ENCODE peak calls at places on chromosomes 5 and 9, in four cellular contexts. One of them, this sample, is unnamed.

GRCh38 chr9:93911871-93912554 is 43.1 kb downstream of the BARX1 start:
- DNase-seq in tibial nerve: no peak
- DNase-seq in GM12864: no peak
- DNase-seq in endothelial cell: no peak
- DNase-seq in this sample: no peak

GRCh38 chr5:102450313-102450990 is 48.3 kb downstream of the SLCO6A1 start:
- DNase-seq in tibial nerve: no peak
- DNase-seq in GM12864: no peak
- DNase-seq in endothelial cell: no peak
- DNase-seq in this sample: no peak

GRCh38 chr9:99820330-99821186 is 1.1 kb upstream of the NR4A3 start:
- DNase-seq in tibial nerve: peak; percentile 77
- DNase-seq in GM12864: peak; percentile 59
- DNase-seq in endothelial cell: no peak
- DNase-seq in this sample: no peak

GRCh38 chr9:6566409-6567139 is 79.0 kb downstream of the GLDC start:
- DNase-seq in tibial nerve: no peak
- DNase-seq in GM12864: peak; percentile 50
- DNase-seq in endothelial cell: no peak
- DNase-seq in this sample: no peak

GRCh38 chr9:7118653-7119052 is 360.9 kb downstream of the KDM4C start:
- DNase-seq in tibial nerve: no peak
- DNase-seq in GM12864: no peak
- DNase-seq in endothelial cell: no peak
- DNase-seq in this sample: no peak

GRCh38 chr5:138472353-138472752 is 7.1 kb downstream of the EGR1 start:
- DNase-seq in tibial nerve: no peak
- DNase-seq in GM12864: no peak
- DNase-seq in endothelial cell: no peak
- DNase-seq in this sample: no peak

GRCh38 chr9:72396247-72397091 is 31.5 kb upstream of the ZFAND5 start:
- DNase-seq in tibial nerve: no peak
- DNase-seq in GM12864: no peak
- DNase-seq in endothelial cell: no peak
- DNase-seq in this sample: no peak

GRCh38 chr9:135474915-135475314 is 4.7 kb upstream of the PPP1R26 start:
- DNase-seq in tibial nerve: no peak
- DNase-seq in GM12864: no peak
- DNase-seq in endothelial cell: peak; percentile 67
- DNase-seq in this sample: no peak

GRCh38 chr9:125153712-125154367 is 10.5 kb upstream of the SCAI start:
- DNase-seq in tibial nerve: no peak
- DNase-seq in GM12864: no peak
- DNase-seq in endothelial cell: no peak
- DNase-seq in this sample: no peak

GRCh38 chr9:124280176-124280691 is 22.5 kb downstream of the NEK6 start:
- DNase-seq in tibial nerve: peak; percentile 65
- DNase-seq in GM12864: no peak
- DNase-seq in endothelial cell: no peak
- DNase-seq in this sample: no peak

GRCh38 chr5:141757402-141757801 is 75.4 kb upstream of the ARAP3 start:
- DNase-seq in tibial nerve: no peak
- DNase-seq in GM12864: no peak
- DNase-seq in endothelial cell: peak; percentile 57
- DNase-seq in this sample: no peak

GRCh38 chr5:84382363-84383295 is 2.1 kb downstream of the EDIL3 start:
- DNase-seq in tibial nerve: peak; percentile 19
- DNase-seq in GM12864: no peak
- DNase-seq in endothelial cell: peak; percentile 67
- DNase-seq in this sample: no peak

GRCh38 chr5:84378961-84379360 is 5.7 kb downstream of the EDIL3 start:
- DNase-seq in tibial nerve: no peak
- DNase-seq in GM12864: no peak
- DNase-seq in endothelial cell: no peak
- DNase-seq in this sample: no peak

GRCh38 chr5:84381501-84382362 is 2.9 kb downstream of the EDIL3 start:
- DNase-seq in tibial nerve: no peak
- DNase-seq in GM12864: no peak
- DNase-seq in endothelial cell: no peak
- DNase-seq in this sample: no peak

GRCh38 chr5:84378420-84378819 is 6.3 kb downstream of the EDIL3 start:
- DNase-seq in tibial nerve: no peak
- DNase-seq in GM12864: no peak
- DNase-seq in endothelial cell: no peak
- DNase-seq in this sample: no peak

GRCh38 chr5:84379749-84380148 is 4.9 kb downstream of the EDIL3 start:
- DNase-seq in tibial nerve: no peak
- DNase-seq in GM12864: no peak
- DNase-seq in endothelial cell: no peak
- DNase-seq in this sample: no peak
- TF ChIP-seq CTCF in tibial nerve: no peak
- TF ChIP-seq CTCF in GM12864: no peak
- TF ChIP-seq CTCF in endothelial cell: no peak
- TF ChIP-seq CTCF in this sample: no peak

GRCh38 chr5:147481857-147482256 is 28.0 kb downstream of the DPYSL3 start:
- DNase-seq in tibial nerve: no peak
- DNase-seq in GM12864: no peak
- DNase-seq in endothelial cell: no peak
- DNase-seq in this sample: peak; percentile 40
- TF ChIP-seq CTCF in tibial nerve: no peak
- TF ChIP-seq CTCF in GM12864: no peak
- TF ChIP-seq CTCF in endothelial cell: no peak
- TF ChIP-seq CTCF in this sample: no peak

DNA sequence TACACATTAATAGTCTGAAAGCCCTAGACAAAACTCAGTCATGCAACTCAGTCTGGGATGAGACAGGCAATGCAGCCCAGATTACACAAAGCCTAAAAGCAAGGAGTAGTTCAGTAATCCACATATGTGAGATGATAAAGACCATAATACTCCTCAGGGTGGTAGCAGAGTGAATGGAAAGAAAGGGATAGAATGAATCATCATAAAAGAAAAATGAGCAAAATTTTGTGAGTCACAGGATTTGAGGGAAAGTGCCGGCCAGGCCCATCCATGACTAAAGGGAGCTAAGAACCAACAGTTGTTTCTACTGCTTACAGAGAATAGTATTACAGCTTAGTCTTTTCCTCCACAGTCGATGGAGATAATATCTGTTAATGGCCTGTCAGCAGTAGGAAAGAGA is 90.0 kb upstream of the POU5F2 start:
- DNase-seq in tibial nerve: no peak
- DNase-seq in GM12864: no peak
- DNase-seq in endothelial cell: no peak
- DNase-seq in this sample: no peak
- TF ChIP-seq CTCF in tibial nerve: no peak
- TF ChIP-seq CTCF in GM12864: no peak
- TF ChIP-seq CTCF in endothelial cell: no peak
- TF ChIP-seq CTCF in this sample: no peak

GRCh38 chr5:119470851-119471451 is 18.7 kb downstream of the HSD17B4 start:
- DNase-seq in tibial nerve: no peak
- DNase-seq in GM12864: no peak
- DNase-seq in endothelial cell: peak; percentile 39
- DNase-seq in this sample: no peak
- TF ChIP-seq CTCF in tibial nerve: no peak
- TF ChIP-seq CTCF in GM12864: peak; percentile 63
- TF ChIP-seq CTCF in endothelial cell: peak; percentile 47
- TF ChIP-seq CTCF in this sample: peak; percentile 62

GRCh38 chr5:149966901-149967419 is 6.4 kb downstream of the SLC26A2 start:
- DNase-seq in tibial nerve: no peak
- DNase-seq in GM12864: no peak
- DNase-seq in endothelial cell: no peak
- DNase-seq in this sample: no peak
- TF ChIP-seq CTCF in tibial nerve: no peak
- TF ChIP-seq CTCF in GM12864: no peak
- TF ChIP-seq CTCF in endothelial cell: no peak
- TF ChIP-seq CTCF in this sample: no peak

GRCh38 chr9:131391504-131391903 is 2.4 kb upstream of the PRRC2B start:
- DNase-seq in tibial nerve: no peak
- DNase-seq in GM12864: no peak
- DNase-seq in endothelial cell: no peak
- DNase-seq in this sample: no peak

GRCh38 chr9:131395027-131395744 is 1.3 kb downstream of the PRRC2B start:
- DNase-seq in tibial nerve: no peak
- DNase-seq in GM12864: no peak
- DNase-seq in endothelial cell: no peak
- DNase-seq in this sample: peak; percentile 26

GRCh38 chr9:131394464-131395026 is 659 bp downstream of the PRRC2B start:
- DNase-seq in tibial nerve: peak; percentile 35
- DNase-seq in GM12864: no peak
- DNase-seq in endothelial cell: peak; percentile 49
- DNase-seq in this sample: no peak

GRCh38 chr9:131395745-131396479 is 2.0 kb downstream of the PRRC2B start:
- DNase-seq in tibial nerve: no peak
- DNase-seq in GM12864: no peak
- DNase-seq in endothelial cell: no peak
- DNase-seq in this sample: no peak

GRCh38 chr9:131393622-131394463 is at the start of gene PRRC2B:
- DNase-seq in tibial nerve: peak; percentile 69
- DNase-seq in GM12864: no peak
- DNase-seq in endothelial cell: peak; percentile 96
- DNase-seq in this sample: no peak
- TF ChIP-seq CTCF in tibial nerve: peak; percentile 67
- TF ChIP-seq CTCF in GM12864: peak; percentile 41
- TF ChIP-seq CTCF in endothelial cell: peak; percentile 83
- TF ChIP-seq CTCF in this sample: peak; percentile 51

DNA sequence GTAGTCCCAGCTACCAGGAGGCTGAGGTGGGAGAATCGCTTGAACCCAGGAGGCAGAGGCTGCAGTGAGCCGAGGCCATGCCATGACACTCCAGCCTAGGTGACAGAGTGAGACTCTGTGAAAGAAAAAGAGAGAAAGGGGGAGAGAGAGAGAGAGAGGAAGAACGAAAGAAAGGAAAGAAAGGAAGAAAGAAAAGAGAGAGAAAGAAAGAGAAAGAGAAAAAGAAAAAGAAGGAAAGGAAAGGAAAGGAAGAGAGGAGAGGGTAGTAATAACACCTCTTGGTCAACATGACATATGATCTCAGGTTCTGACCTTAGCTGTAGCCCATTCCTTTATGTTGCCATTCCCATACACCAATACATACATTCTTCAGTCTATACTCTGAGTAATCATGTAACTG is 14.1 kb downstream of the FBXW11 start:
- DNase-seq in tibial nerve: no peak
- DNase-seq in GM12864: no peak
- DNase-seq in endothelial cell: no peak
- DNase-seq in this sample: no peak
- TF ChIP-seq CTCF in tibial nerve: no peak
- TF ChIP-seq CTCF in GM12864: no peak
- TF ChIP-seq CTCF in endothelial cell: no peak
- TF ChIP-seq CTCF in this sample: no peak

GRCh38 chr9:90950600-90950999 is 149.0 kb downstream of the SYK start:
- DNase-seq in tibial nerve: no peak
- DNase-seq in GM12864: no peak
- DNase-seq in endothelial cell: no peak
- DNase-seq in this sample: no peak

GRCh38 chr9:90953200-90953599 is 151.6 kb downstream of the SYK start:
- DNase-seq in tibial nerve: no peak
- DNase-seq in GM12864: no peak
- DNase-seq in endothelial cell: no peak
- DNase-seq in this sample: no peak

GRCh38 chr9:90956026-90956810 is 154.6 kb downstream of the SYK start:
- DNase-seq in tibial nerve: no peak
- DNase-seq in GM12864: no peak
- DNase-seq in endothelial cell: no peak
- DNase-seq in this sample: no peak

GRCh38 chr9:90958328-90958727 is 156.7 kb downstream of the SYK start:
- DNase-seq in tibial nerve: no peak
- DNase-seq in GM12864: no peak
- DNase-seq in endothelial cell: no peak
- DNase-seq in this sample: no peak

GRCh38 chr9:90953805-90954204 is 152.2 kb downstream of the SYK start:
- DNase-seq in tibial nerve: no peak
- DNase-seq in GM12864: no peak
- DNase-seq in endothelial cell: no peak
- DNase-seq in this sample: no peak
- TF ChIP-seq CTCF in tibial nerve: no peak
- TF ChIP-seq CTCF in GM12864: peak; percentile 19
- TF ChIP-seq CTCF in endothelial cell: no peak
- TF ChIP-seq CTCF in this sample: no peak

GRCh38 chr5:119451561-119451960 is 736 bp upstream of the HSD17B4 start:
- DNase-seq in tibial nerve: no peak
- DNase-seq in GM12864: no peak
- DNase-seq in endothelial cell: no peak
- DNase-seq in this sample: no peak
- TF ChIP-seq CTCF in tibial nerve: no peak
- TF ChIP-seq CTCF in GM12864: no peak
- TF ChIP-seq CTCF in endothelial cell: no peak
- TF ChIP-seq CTCF in this sample: no peak

GRCh38 chr5:140118294-140118936 is 4.5 kb downstream of the PURA start:
- DNase-seq in tibial nerve: no peak
- DNase-seq in GM12864: no peak
- DNase-seq in endothelial cell: no peak
- DNase-seq in this sample: no peak
- TF ChIP-seq CTCF in tibial nerve: no peak
- TF ChIP-seq CTCF in GM12864: no peak
- TF ChIP-seq CTCF in endothelial cell: no peak
- TF ChIP-seq CTCF in this sample: no peak